ENCODE peak calls at places on chromosome 4, in five cellular contexts. W is H1, X is HepG2, N is K562, E is GM12878. Y is an unnamed sample.

GRCh38 chr4:25523405-25523804 is 132.2 kb upstream of the SLC34A2 start:
- DNase-seq in W (no peak), X (peak), N (no peak), E (no peak), Y (no peak)

GRCh38 chr4:1405636-1406415 is 416 bp downstream of the NKX1-1 start:
- DNase-seq in W (no peak), X (no peak), N (no peak), E (no peak), Y (peak)

GRCh38 chr4:24476209-24476781 is 108.1 kb downstream of the DHX15 start:
- DNase-seq in W (no peak), X (no peak), N (peak), E (no peak), Y (peak)

GRCh38 chr4:100462206-100462605 is 55.6 kb downstream of the EMCN start:
- DNase-seq in W (no peak), X (no peak), N (no peak), E (no peak), Y (no peak)

GRCh38 chr4:71426381-71427042 is 87.7 kb downstream of the SLC4A4 start:
- DNase-seq in W (no peak), X (no peak), N (no peak), E (no peak), Y (no peak)

GRCh38 chr4:48149971-48150370 is 15.9 kb upstream of the TXK start:
- DNase-seq in W (no peak), X (no peak), N (no peak), E (no peak), Y (no peak)

GRCh38 chr4:112951362-112951962 is 98.0 kb upstream of the ANK2 start:
- DNase-seq in W (no peak), X (peak), N (no peak), E (no peak), Y (peak)

GRCh38 chr4:139814285-139815015 is 148.8 kb downstream of the MGST2 start:
- DNase-seq in W (no peak), X (no peak), N (no peak), E (no peak), Y (no peak)

GRCh38 chr4:41106081-41106480 is 108.3 kb downstream of the APBB2 start:
- DNase-seq in W (no peak), X (no peak), N (no peak), E (no peak), Y (no peak)

GRCh38 chr4:39036172-39036571 is 4.0 kb upstream of the TMEM156 start:
- DNase-seq in W (no peak), X (peak), N (no peak), E (no peak), Y (no peak)

GRCh38 chr4:77269505-77269904 is 112.5 kb downstream of the CCNG2 start:
- DNase-seq in W (no peak), X (no peak), N (no peak), E (no peak), Y (no peak)

GRCh38 chr4:166003811-166004210 is 130.8 kb downstream of the TLL1 start:
- DNase-seq in W (no peak), X (no peak), N (no peak), E (no peak), Y (no peak)

GRCh38 chr4:8402640-8403039 is 37.9 kb downstream of the ACOX3 start:
- DNase-seq in W (no peak), X (no peak), N (no peak), E (no peak), Y (no peak)

DNA sequence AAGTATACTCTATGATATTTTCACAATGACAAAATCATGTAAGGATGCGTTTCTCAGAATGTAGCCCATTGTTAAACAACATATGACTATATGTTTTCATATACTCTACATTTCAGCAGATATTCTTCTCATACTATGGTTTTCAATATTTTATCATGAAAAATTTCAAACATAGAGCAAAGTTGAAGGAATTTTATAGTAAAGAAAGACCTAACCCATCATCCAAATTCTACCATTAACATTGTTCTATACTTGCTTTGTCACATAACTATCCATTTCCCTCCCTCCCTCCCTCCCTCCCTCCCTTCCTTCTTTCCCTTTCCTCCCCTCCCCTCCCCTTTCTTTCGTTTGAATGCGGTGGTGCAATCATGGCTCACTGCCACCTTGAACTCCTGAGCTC is 109.4 kb downstream of the FHIP1A start:
- DNase-seq in W (no peak), X (no peak), N (no peak), E (no peak), Y (no peak)
- TF ChIP-seq CREB1 in W (no peak), X (no peak), N (no peak), E (no peak), Y (no peak)

DNA sequence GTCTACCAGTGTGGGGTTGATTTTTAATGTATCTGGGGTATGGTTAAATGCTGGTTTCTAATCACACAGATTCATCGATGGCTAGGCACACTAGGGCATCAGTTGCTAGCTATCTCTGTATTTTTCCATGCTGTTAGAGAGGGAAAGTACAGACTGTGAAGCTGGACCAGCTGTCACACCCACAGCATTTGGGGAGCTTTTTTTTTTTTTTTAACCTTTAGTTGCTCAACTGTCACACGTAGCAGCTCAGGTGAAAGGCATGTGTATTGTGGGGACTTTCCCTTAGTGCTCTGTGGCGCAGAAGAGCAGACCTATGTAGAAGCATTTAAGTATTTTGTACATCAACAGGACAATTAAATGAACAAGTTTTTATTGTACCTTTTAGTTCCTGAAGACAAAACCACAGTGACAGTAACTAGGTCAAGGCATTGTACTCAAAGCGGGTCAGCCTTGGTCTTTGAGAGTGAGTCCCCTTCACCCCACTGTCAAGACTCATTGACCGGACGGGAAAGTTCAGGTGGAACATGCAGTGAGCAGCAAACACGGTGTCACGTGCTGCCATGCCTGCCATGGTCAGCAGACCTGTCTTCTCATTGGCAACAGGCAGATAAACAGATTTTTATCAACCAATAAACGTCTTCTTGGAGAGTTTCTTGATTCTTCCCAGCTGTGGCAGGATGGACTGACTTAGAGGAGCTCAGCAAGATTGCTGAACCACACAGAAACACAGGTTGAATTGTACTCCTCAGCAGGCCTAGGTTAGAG is 65.3 kb downstream of the CASP3 start:
- DNase-seq in W (no peak), X (no peak), N (no peak), E (peak), Y (no peak)
- TF ChIP-seq EZH2 in W (no peak), X (no peak), N (no peak), E (no peak), Y (no peak)

DNA sequence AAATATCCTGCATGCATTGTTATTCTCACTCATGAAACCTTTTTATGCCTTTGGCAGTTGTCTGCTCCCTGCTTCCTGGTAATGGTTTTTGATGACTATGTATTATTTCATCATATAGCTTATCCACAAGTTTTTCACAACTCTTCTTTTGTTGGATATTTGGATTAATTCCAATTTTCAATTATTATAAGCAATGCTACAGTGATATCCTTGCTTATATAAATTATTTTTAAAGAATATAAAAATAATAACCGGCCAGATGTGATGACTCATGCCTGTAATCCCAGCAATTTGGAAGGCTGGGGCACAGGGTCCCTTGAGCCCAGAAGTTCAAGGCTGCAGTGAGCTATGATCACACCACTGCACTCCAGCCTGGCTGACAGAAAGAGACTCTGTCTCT is 47.0 kb downstream of the ASIC5 start:
- DNase-seq in W (no peak), X (no peak), N (no peak), E (no peak), Y (no peak)
- TF ChIP-seq CREB1 in W (no peak), X (no peak), N (no peak), E (no peak), Y (no peak)

DNA sequence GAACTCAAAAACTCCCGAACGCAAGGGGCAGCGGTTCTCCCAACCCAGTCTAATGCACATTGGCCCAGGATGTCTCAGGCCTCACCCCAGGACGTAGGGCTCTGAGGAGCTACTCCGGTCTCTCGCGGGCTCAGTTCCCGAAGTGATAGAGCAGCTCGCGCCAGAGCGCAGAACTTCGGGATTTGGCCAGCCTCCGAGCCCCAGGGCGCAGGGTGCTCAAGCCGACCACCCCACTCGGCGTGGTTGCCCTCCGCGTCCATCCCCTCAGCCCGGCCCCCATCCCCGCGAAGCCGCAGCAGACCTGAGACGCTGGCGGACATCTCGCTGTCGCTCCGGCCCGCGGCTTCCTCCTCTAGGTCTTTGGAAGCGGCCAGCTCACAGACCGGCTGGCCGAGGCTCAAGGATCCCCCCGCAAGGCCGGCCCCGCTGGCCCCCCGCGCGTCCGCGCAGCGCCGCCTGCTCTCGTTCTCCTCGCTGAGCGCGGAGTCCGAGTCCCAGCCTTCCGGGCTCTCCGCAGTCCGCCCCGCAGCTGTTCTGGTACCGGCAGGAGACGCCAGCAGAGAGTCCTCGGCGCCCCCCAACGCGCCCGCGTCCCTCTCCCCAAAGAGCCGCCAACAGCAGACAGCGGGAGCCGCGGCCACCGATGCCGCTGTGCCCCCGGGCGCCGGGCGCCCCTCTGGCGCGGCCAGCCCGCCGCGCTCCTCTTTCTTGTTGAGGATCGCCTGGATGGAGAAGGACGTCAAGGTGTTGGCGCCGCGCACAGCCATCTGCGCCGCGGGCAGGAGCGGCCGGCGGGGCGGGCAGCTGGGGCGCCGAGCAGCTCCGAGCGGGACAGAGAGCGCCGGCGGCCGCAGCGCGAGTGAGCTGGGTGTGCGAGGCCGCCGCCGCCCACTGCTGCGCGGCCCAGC is at the start of gene NKX3-2:
- DNase-seq in W (peak), X (no peak), N (no peak), E (no peak), Y (peak)
- TF ChIP-seq EZH2 in W (peak), X (no peak), N (no peak), E (no peak), Y (peak)

GRCh38 chr4:73067971-73068394 is 1.5 kb downstream of the COX18 start:
- DNase-seq in W (no peak), X (no peak), N (no peak), E (no peak), Y (no peak)
- TF ChIP-seq CREB1 in W (no peak), X (no peak), N (no peak), E (no peak), Y (no peak)

GRCh38 chr4:7304436-7304835 is 112.1 kb downstream of the SORCS2 start:
- DNase-seq in W (no peak), X (no peak), N (no peak), E (no peak), Y (no peak)
- TF ChIP-seq EZH2 in W (no peak), X (no peak), N (no peak), E (no peak), Y (no peak)

GRCh38 chr4:101730291-101731117 is 60.0 kb upstream of the BANK1 start:
- DNase-seq in W (peak), X (peak), N (peak), E (peak), Y (peak)
- TF ChIP-seq CREB1 in W (no peak), X (no peak), N (no peak), E (no peak), Y (no peak)

GRCh38 chr4:169861592-169861991 is 103.8 kb upstream of the HPF1 start:
- DNase-seq in W (no peak), X (no peak), N (no peak), E (no peak), Y (no peak)

GRCh38 chr4:169854090-169854489 is 96.3 kb upstream of the HPF1 start:
- DNase-seq in W (no peak), X (no peak), N (no peak), E (no peak), Y (peak)

GRCh38 chr4:169859366-169860216 is 101.8 kb upstream of the HPF1 start:
- DNase-seq in W (no peak), X (no peak), N (no peak), E (no peak), Y (no peak)
- TF ChIP-seq EZH2 in W (no peak), X (no peak), N (no peak), E (no peak), Y (no peak)

GRCh38 chr4:2933566-2934076 is 29.6 kb downstream of the NOP14 start:
- DNase-seq in W (peak), X (no peak), N (no peak), E (no peak), Y (no peak)

GRCh38 chr4:2932561-2932950 is 30.6 kb downstream of the NOP14 start:
- DNase-seq in W (no peak), X (no peak), N (no peak), E (no peak), Y (no peak)

GRCh38 chr4:2932951-2933565 is 30.1 kb downstream of the NOP14 start:
- DNase-seq in W (no peak), X (no peak), N (no peak), E (no peak), Y (no peak)

GRCh38 chr4:2930821-2931764 is 32.1 kb downstream of the NOP14 start:
- DNase-seq in W (peak), X (no peak), N (no peak), E (no peak), Y (no peak)

GRCh38 chr4:2931765-2932560 is 31.2 kb downstream of the NOP14 start:
- DNase-seq in W (peak), X (no peak), N (no peak), E (peak), Y (peak)
- TF ChIP-seq CREB1 in W (no peak), X (no peak), N (no peak), E (no peak), Y (no peak)

DNA sequence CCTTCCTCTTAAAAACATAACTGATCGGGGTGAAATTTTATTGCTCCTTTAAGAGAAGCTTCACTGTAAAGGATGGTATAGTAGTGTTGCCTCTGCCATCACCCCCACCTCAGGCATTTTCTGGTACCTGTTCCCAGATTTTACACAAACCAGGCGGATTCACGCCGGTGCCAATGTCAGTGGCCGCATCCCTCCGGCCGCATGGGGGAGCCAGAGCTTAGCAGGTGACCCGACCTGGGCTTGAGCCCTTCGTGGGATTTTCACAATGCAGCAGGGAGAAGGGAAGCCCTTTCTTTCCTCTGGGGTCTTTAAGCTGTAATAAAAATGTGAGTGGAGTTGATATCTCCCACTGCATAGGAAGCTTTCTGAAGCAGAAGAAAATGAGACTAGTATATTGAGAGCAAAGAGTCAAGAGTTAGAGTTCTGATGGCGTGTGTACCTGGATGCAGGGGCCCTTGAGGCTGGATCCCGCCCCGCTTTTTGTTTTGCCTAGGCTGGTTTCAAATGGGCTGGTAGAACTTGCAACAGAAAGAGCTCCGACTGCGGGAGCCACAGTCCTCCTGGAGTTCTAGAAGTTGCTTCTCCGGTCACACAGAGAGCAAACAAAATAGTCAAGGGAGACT is 59.4 kb downstream of the POLR2B start:
- DNase-seq in W (peak), X (peak), N (peak), E (no peak), Y (peak)
- TF ChIP-seq EZH2 in W (no peak), X (no peak), N (no peak), E (no peak), Y (no peak)